ENCODE peak calls at places on chromosome 10, in seven cellular contexts. One of them, this sample, is unnamed.

GRCh38 chr10:70528726-70529362 is 50.3 kb downstream of the PALD1 start:
- DNase-seq in naive B cell: no peak
- DNase-seq in AG09319: no peak
- DNase-seq in activated CD4-positive, alpha-beta T cell treated with anti-CD3 and anti-CD28 coated beads, Interleukin-2, amount 10 ng/mL, durations not matched to agents 7 days and 5 days: no peak
- DNase-seq in left kidney: peak
- DNase-seq in T-cell: no peak
- DNase-seq in NCI-H1092 treated with DMSO at 0.1 percent for 48 hours: no peak
- DNase-seq in this sample: no peak

GRCh38 chr10:123361832-123362231 is 207.6 kb downstream of the BUB3 start:
- DNase-seq in naive B cell: no peak
- DNase-seq in AG09319: no peak
- DNase-seq in activated CD4-positive, alpha-beta T cell treated with anti-CD3 and anti-CD28 coated beads, Interleukin-2, amount 10 ng/mL, durations not matched to agents 7 days and 5 days: no peak
- DNase-seq in left kidney: no peak
- DNase-seq in T-cell: no peak
- DNase-seq in NCI-H1092 treated with DMSO at 0.1 percent for 48 hours: no peak
- DNase-seq in this sample: no peak

GRCh38 chr10:126421745-126422144 is 33.5 kb upstream of the ADAM12 start:
- DNase-seq in naive B cell: no peak
- DNase-seq in AG09319: peak
- DNase-seq in activated CD4-positive, alpha-beta T cell treated with anti-CD3 and anti-CD28 coated beads, Interleukin-2, amount 10 ng/mL, durations not matched to agents 7 days and 5 days: no peak
- DNase-seq in left kidney: peak
- DNase-seq in T-cell: no peak
- DNase-seq in NCI-H1092 treated with DMSO at 0.1 percent for 48 hours: no peak
- DNase-seq in this sample: no peak

GRCh38 chr10:72712136-72712535 is 20.2 kb downstream of the MCU start:
- DNase-seq in naive B cell: no peak
- DNase-seq in AG09319: no peak
- DNase-seq in activated CD4-positive, alpha-beta T cell treated with anti-CD3 and anti-CD28 coated beads, Interleukin-2, amount 10 ng/mL, durations not matched to agents 7 days and 5 days: no peak
- DNase-seq in left kidney: no peak
- DNase-seq in T-cell: no peak
- DNase-seq in NCI-H1092 treated with DMSO at 0.1 percent for 48 hours: no peak
- DNase-seq in this sample: no peak

GRCh38 chr10:104033966-104034365 is 51.7 kb downstream of the COL17A1 start:
- DNase-seq in naive B cell: no peak
- DNase-seq in AG09319: no peak
- DNase-seq in activated CD4-positive, alpha-beta T cell treated with anti-CD3 and anti-CD28 coated beads, Interleukin-2, amount 10 ng/mL, durations not matched to agents 7 days and 5 days: no peak
- DNase-seq in left kidney: no peak
- DNase-seq in T-cell: no peak
- DNase-seq in NCI-H1092 treated with DMSO at 0.1 percent for 48 hours: no peak
- DNase-seq in this sample: no peak

GRCh38 chr10:86569335-86569734 is 47.7 kb upstream of the WAPL start:
- DNase-seq in naive B cell: no peak
- DNase-seq in AG09319: no peak
- DNase-seq in activated CD4-positive, alpha-beta T cell treated with anti-CD3 and anti-CD28 coated beads, Interleukin-2, amount 10 ng/mL, durations not matched to agents 7 days and 5 days: no peak
- DNase-seq in left kidney: no peak
- DNase-seq in T-cell: no peak
- DNase-seq in NCI-H1092 treated with DMSO at 0.1 percent for 48 hours: no peak
- DNase-seq in this sample: no peak

GRCh38 chr10:112985701-112986510 is 35.9 kb downstream of the TCF7L2 start:
- DNase-seq in naive B cell: peak
- DNase-seq in AG09319: peak
- DNase-seq in activated CD4-positive, alpha-beta T cell treated with anti-CD3 and anti-CD28 coated beads, Interleukin-2, amount 10 ng/mL, durations not matched to agents 7 days and 5 days: no peak
- DNase-seq in left kidney: no peak
- DNase-seq in T-cell: no peak
- DNase-seq in NCI-H1092 treated with DMSO at 0.1 percent for 48 hours: no peak
- DNase-seq in this sample: peak

GRCh38 chr10:91462423-91462822 is 52.3 kb downstream of the HECTD2 start:
- DNase-seq in naive B cell: no peak
- DNase-seq in AG09319: no peak
- DNase-seq in activated CD4-positive, alpha-beta T cell treated with anti-CD3 and anti-CD28 coated beads, Interleukin-2, amount 10 ng/mL, durations not matched to agents 7 days and 5 days: no peak
- DNase-seq in left kidney: no peak
- DNase-seq in T-cell: no peak
- DNase-seq in NCI-H1092 treated with DMSO at 0.1 percent for 48 hours: no peak
- DNase-seq in this sample: no peak

GRCh38 chr10:74118794-74119193 is 31.8 kb downstream of the AP3M1 start:
- DNase-seq in naive B cell: no peak
- DNase-seq in AG09319: no peak
- DNase-seq in activated CD4-positive, alpha-beta T cell treated with anti-CD3 and anti-CD28 coated beads, Interleukin-2, amount 10 ng/mL, durations not matched to agents 7 days and 5 days: no peak
- DNase-seq in left kidney: no peak
- DNase-seq in T-cell: no peak
- DNase-seq in NCI-H1092 treated with DMSO at 0.1 percent for 48 hours: no peak
- DNase-seq in this sample: no peak

GRCh38 chr10:30744124-30744523 is 114.6 kb upstream of the LYZL2 start:
- DNase-seq in naive B cell: no peak
- DNase-seq in AG09319: no peak
- DNase-seq in activated CD4-positive, alpha-beta T cell treated with anti-CD3 and anti-CD28 coated beads, Interleukin-2, amount 10 ng/mL, durations not matched to agents 7 days and 5 days: no peak
- DNase-seq in left kidney: no peak
- DNase-seq in T-cell: no peak
- DNase-seq in NCI-H1092 treated with DMSO at 0.1 percent for 48 hours: no peak
- DNase-seq in this sample: no peak

GRCh38 chr10:103921750-103922195 is 3.8 kb upstream of the STN1 start:
- DNase-seq in naive B cell: no peak
- DNase-seq in AG09319: no peak
- DNase-seq in activated CD4-positive, alpha-beta T cell treated with anti-CD3 and anti-CD28 coated beads, Interleukin-2, amount 10 ng/mL, durations not matched to agents 7 days and 5 days: peak
- DNase-seq in left kidney: peak
- DNase-seq in T-cell: peak
- DNase-seq in NCI-H1092 treated with DMSO at 0.1 percent for 48 hours: no peak
- DNase-seq in this sample: peak

GRCh38 chr10:97096327-97097153 is 89.2 kb downstream of the SLIT1 start:
- DNase-seq in naive B cell: no peak
- DNase-seq in AG09319: no peak
- DNase-seq in activated CD4-positive, alpha-beta T cell treated with anti-CD3 and anti-CD28 coated beads, Interleukin-2, amount 10 ng/mL, durations not matched to agents 7 days and 5 days: no peak
- DNase-seq in left kidney: peak
- DNase-seq in T-cell: peak
- DNase-seq in NCI-H1092 treated with DMSO at 0.1 percent for 48 hours: peak
- DNase-seq in this sample: peak

GRCh38 chr10:43114743-43115611 is 23.3 kb upstream of the CSGALNACT2 start:
- DNase-seq in naive B cell: no peak
- DNase-seq in AG09319: no peak
- DNase-seq in activated CD4-positive, alpha-beta T cell treated with anti-CD3 and anti-CD28 coated beads, Interleukin-2, amount 10 ng/mL, durations not matched to agents 7 days and 5 days: no peak
- DNase-seq in left kidney: no peak
- DNase-seq in T-cell: no peak
- DNase-seq in NCI-H1092 treated with DMSO at 0.1 percent for 48 hours: no peak
- DNase-seq in this sample: no peak

GRCh38 chr10:126094537-126094936 is 198.2 kb downstream of the FANK1 start:
- DNase-seq in naive B cell: no peak
- DNase-seq in AG09319: no peak
- DNase-seq in activated CD4-positive, alpha-beta T cell treated with anti-CD3 and anti-CD28 coated beads, Interleukin-2, amount 10 ng/mL, durations not matched to agents 7 days and 5 days: no peak
- DNase-seq in left kidney: no peak
- DNase-seq in T-cell: no peak
- DNase-seq in NCI-H1092 treated with DMSO at 0.1 percent for 48 hours: no peak
- DNase-seq in this sample: no peak

GRCh38 chr10:102729090-102730026 is 14.4 kb upstream of the WBP1L start:
- DNase-seq in naive B cell: peak
- DNase-seq in AG09319: no peak
- DNase-seq in activated CD4-positive, alpha-beta T cell treated with anti-CD3 and anti-CD28 coated beads, Interleukin-2, amount 10 ng/mL, durations not matched to agents 7 days and 5 days: peak
- DNase-seq in left kidney: peak
- DNase-seq in T-cell: peak
- DNase-seq in NCI-H1092 treated with DMSO at 0.1 percent for 48 hours: peak
- DNase-seq in this sample: peak

GRCh38 chr10:4141471-4141870 is 356.5 kb upstream of the KLF6 start:
- DNase-seq in naive B cell: no peak
- DNase-seq in AG09319: no peak
- DNase-seq in activated CD4-positive, alpha-beta T cell treated with anti-CD3 and anti-CD28 coated beads, Interleukin-2, amount 10 ng/mL, durations not matched to agents 7 days and 5 days: no peak
- DNase-seq in left kidney: peak
- DNase-seq in T-cell: no peak
- DNase-seq in NCI-H1092 treated with DMSO at 0.1 percent for 48 hours: no peak
- DNase-seq in this sample: no peak

GRCh38 chr10:93280699-93281366 is 201.3 kb downstream of the MYOF start:
- DNase-seq in naive B cell: no peak
- DNase-seq in AG09319: no peak
- DNase-seq in activated CD4-positive, alpha-beta T cell treated with anti-CD3 and anti-CD28 coated beads, Interleukin-2, amount 10 ng/mL, durations not matched to agents 7 days and 5 days: no peak
- DNase-seq in left kidney: no peak
- DNase-seq in T-cell: no peak
- DNase-seq in NCI-H1092 treated with DMSO at 0.1 percent for 48 hours: no peak
- DNase-seq in this sample: no peak

GRCh38 chr10:69472544-69472943 is 21.3 kb downstream of the TSPAN15 start:
- DNase-seq in naive B cell: no peak
- DNase-seq in AG09319: no peak
- DNase-seq in activated CD4-positive, alpha-beta T cell treated with anti-CD3 and anti-CD28 coated beads, Interleukin-2, amount 10 ng/mL, durations not matched to agents 7 days and 5 days: no peak
- DNase-seq in left kidney: no peak
- DNase-seq in T-cell: no peak
- DNase-seq in NCI-H1092 treated with DMSO at 0.1 percent for 48 hours: no peak
- DNase-seq in this sample: no peak

GRCh38 chr10:62792261-62792660 is 12.3 kb upstream of the ADO start:
- DNase-seq in naive B cell: no peak
- DNase-seq in AG09319: no peak
- DNase-seq in activated CD4-positive, alpha-beta T cell treated with anti-CD3 and anti-CD28 coated beads, Interleukin-2, amount 10 ng/mL, durations not matched to agents 7 days and 5 days: no peak
- DNase-seq in left kidney: no peak
- DNase-seq in T-cell: no peak
- DNase-seq in NCI-H1092 treated with DMSO at 0.1 percent for 48 hours: no peak
- DNase-seq in this sample: no peak

GRCh38 chr10:60905580-60905979 is 38.4 kb downstream of the RHOBTB1 start:
- DNase-seq in naive B cell: no peak
- DNase-seq in AG09319: no peak
- DNase-seq in activated CD4-positive, alpha-beta T cell treated with anti-CD3 and anti-CD28 coated beads, Interleukin-2, amount 10 ng/mL, durations not matched to agents 7 days and 5 days: no peak
- DNase-seq in left kidney: no peak
- DNase-seq in T-cell: no peak
- DNase-seq in NCI-H1092 treated with DMSO at 0.1 percent for 48 hours: no peak
- DNase-seq in this sample: no peak

GRCh38 chr10:132422931-132423813 is 26.2 kb downstream of the PWWP2B start:
- DNase-seq in naive B cell: peak
- DNase-seq in AG09319: no peak
- DNase-seq in activated CD4-positive, alpha-beta T cell treated with anti-CD3 and anti-CD28 coated beads, Interleukin-2, amount 10 ng/mL, durations not matched to agents 7 days and 5 days: no peak
- DNase-seq in left kidney: peak
- DNase-seq in T-cell: peak
- DNase-seq in NCI-H1092 treated with DMSO at 0.1 percent for 48 hours: peak
- DNase-seq in this sample: no peak

GRCh38 chr10:21771219-21771618 is 232.3 kb downstream of the DNAJC1 start:
- DNase-seq in naive B cell: no peak
- DNase-seq in AG09319: no peak
- DNase-seq in activated CD4-positive, alpha-beta T cell treated with anti-CD3 and anti-CD28 coated beads, Interleukin-2, amount 10 ng/mL, durations not matched to agents 7 days and 5 days: no peak
- DNase-seq in left kidney: no peak
- DNase-seq in T-cell: no peak
- DNase-seq in NCI-H1092 treated with DMSO at 0.1 percent for 48 hours: no peak
- DNase-seq in this sample: no peak

GRCh38 chr10:26773633-26774032 is 76.1 kb downstream of the PDSS1 start:
- DNase-seq in naive B cell: no peak
- DNase-seq in AG09319: no peak
- DNase-seq in activated CD4-positive, alpha-beta T cell treated with anti-CD3 and anti-CD28 coated beads, Interleukin-2, amount 10 ng/mL, durations not matched to agents 7 days and 5 days: no peak
- DNase-seq in left kidney: no peak
- DNase-seq in T-cell: no peak
- DNase-seq in NCI-H1092 treated with DMSO at 0.1 percent for 48 hours: no peak
- DNase-seq in this sample: no peak

GRCh38 chr10:57336865-57337264 is 930.8 kb downstream of the IPMK start:
- DNase-seq in naive B cell: no peak
- DNase-seq in AG09319: no peak
- DNase-seq in activated CD4-positive, alpha-beta T cell treated with anti-CD3 and anti-CD28 coated beads, Interleukin-2, amount 10 ng/mL, durations not matched to agents 7 days and 5 days: no peak
- DNase-seq in left kidney: no peak
- DNase-seq in T-cell: no peak
- DNase-seq in NCI-H1092 treated with DMSO at 0.1 percent for 48 hours: no peak
- DNase-seq in this sample: no peak

GRCh38 chr10:46068117-46068516 is 22.0 kb upstream of the MSMB start:
- DNase-seq in naive B cell: no peak
- DNase-seq in AG09319: no peak
- DNase-seq in activated CD4-positive, alpha-beta T cell treated with anti-CD3 and anti-CD28 coated beads, Interleukin-2, amount 10 ng/mL, durations not matched to agents 7 days and 5 days: no peak
- DNase-seq in left kidney: no peak
- DNase-seq in T-cell: no peak
- DNase-seq in NCI-H1092 treated with DMSO at 0.1 percent for 48 hours: no peak
- DNase-seq in this sample: no peak

GRCh38 chr10:76251773-76252617 is 820.6 kb downstream of the LRMDA start:
- DNase-seq in naive B cell: no peak
- DNase-seq in AG09319: no peak
- DNase-seq in activated CD4-positive, alpha-beta T cell treated with anti-CD3 and anti-CD28 coated beads, Interleukin-2, amount 10 ng/mL, durations not matched to agents 7 days and 5 days: no peak
- DNase-seq in left kidney: peak
- DNase-seq in T-cell: no peak
- DNase-seq in NCI-H1092 treated with DMSO at 0.1 percent for 48 hours: no peak
- DNase-seq in this sample: no peak

This sample was measured in GM06990.